ENCODE peak calls at places on chromosomes 11 and 22, in ten cellular contexts. One of them, this sample, is unnamed.

GRCh38 chr11:17986007-17986710 is 26.7 kb downstream of the SERGEF start:
- DNase-seq in heart right ventricle: no peak
- DNase-seq in uterus: peak
- DNase-seq in epithelial cell of prostate: peak
- DNase-seq in foreskin keratinocyte: peak
- DNase-seq in neural progenitor cell: no peak
- DNase-seq in CD4-positive, alpha-beta memory T cell: no peak
- DNase-seq in A549: no peak
- DNase-seq in coronary artery: no peak
- DNase-seq in lung: no peak
- DNase-seq in this sample: peak

GRCh38 chr11:73648629-73649046 is 2.3 kb downstream of the PLEKHB1 start:
- DNase-seq in heart right ventricle: no peak
- DNase-seq in uterus: no peak
- DNase-seq in lung: no peak
- DNase-seq in A549: no peak
- DNase-seq in epithelial cell of prostate: no peak
- DNase-seq in CD4-positive, alpha-beta memory T cell: no peak
- DNase-seq in foreskin keratinocyte: no peak
- DNase-seq in neural progenitor cell: peak
- DNase-seq in coronary artery: no peak
- DNase-seq in this sample: no peak

GRCh38 chr11:129854229-129854805 is 38.7 kb downstream of the TMEM45B start:
- DNase-seq in uterus: no peak
- DNase-seq in lung: no peak
- DNase-seq in heart right ventricle: no peak
- DNase-seq in coronary artery: no peak
- DNase-seq in CD4-positive, alpha-beta memory T cell: no peak
- DNase-seq in neural progenitor cell: no peak
- DNase-seq in epithelial cell of prostate: peak
- DNase-seq in A549: no peak
- DNase-seq in foreskin keratinocyte: no peak
- DNase-seq in this sample: no peak

GRCh38 chr22:41532908-41533825 is 11.1 kb downstream of the POLR3H start:
- DNase-seq in coronary artery: peak
- DNase-seq in neural progenitor cell: peak
- DNase-seq in lung: peak
- DNase-seq in CD4-positive, alpha-beta memory T cell: peak
- DNase-seq in epithelial cell of prostate: no peak
- DNase-seq in uterus: peak
- DNase-seq in A549: peak
- DNase-seq in heart right ventricle: peak
- DNase-seq in foreskin keratinocyte: no peak
- DNase-seq in this sample: peak

GRCh38 chr11:66745356-66746235 is 16.6 kb upstream of the SPTBN2 start:
- DNase-seq in uterus: no peak
- DNase-seq in epithelial cell of prostate: no peak
- DNase-seq in CD4-positive, alpha-beta memory T cell: no peak
- DNase-seq in A549: peak
- DNase-seq in coronary artery: no peak
- DNase-seq in lung: peak
- DNase-seq in neural progenitor cell: peak
- DNase-seq in foreskin keratinocyte: peak
- DNase-seq in heart right ventricle: no peak
- DNase-seq in this sample: no peak

GRCh38 chr22:44777364-44777756 is 25.0 kb downstream of the ARHGAP8 start:
- DNase-seq in CD4-positive, alpha-beta memory T cell: no peak
- DNase-seq in neural progenitor cell: no peak
- DNase-seq in uterus: no peak
- DNase-seq in foreskin keratinocyte: no peak
- DNase-seq in coronary artery: no peak
- DNase-seq in A549: no peak
- DNase-seq in lung: no peak
- DNase-seq in epithelial cell of prostate: no peak
- DNase-seq in heart right ventricle: no peak
- DNase-seq in this sample: no peak

GRCh38 chr11:128814856-128815705 is 52.0 kb downstream of the KCNJ1 start:
- DNase-seq in CD4-positive, alpha-beta memory T cell: no peak
- DNase-seq in heart right ventricle: peak
- DNase-seq in foreskin keratinocyte: peak
- DNase-seq in epithelial cell of prostate: no peak
- DNase-seq in A549: no peak
- DNase-seq in uterus: peak
- DNase-seq in coronary artery: no peak
- DNase-seq in lung: no peak
- DNase-seq in neural progenitor cell: peak
- DNase-seq in this sample: peak

GRCh38 chr11:57497303-57498247 is 17.9 kb downstream of the SLC43A1 start:
- DNase-seq in neural progenitor cell: no peak
- DNase-seq in lung: no peak
- DNase-seq in foreskin keratinocyte: no peak
- DNase-seq in heart right ventricle: no peak
- DNase-seq in epithelial cell of prostate: no peak
- DNase-seq in uterus: no peak
- DNase-seq in CD4-positive, alpha-beta memory T cell: no peak
- DNase-seq in coronary artery: no peak
- DNase-seq in A549: no peak
- DNase-seq in this sample: no peak

GRCh38 chr11:516400-516799 is 9.4 kb upstream of the RNH1 start:
- DNase-seq in epithelial cell of prostate: no peak
- DNase-seq in A549: no peak
- DNase-seq in uterus: no peak
- DNase-seq in neural progenitor cell: no peak
- DNase-seq in heart right ventricle: no peak
- DNase-seq in CD4-positive, alpha-beta memory T cell: no peak
- DNase-seq in coronary artery: no peak
- DNase-seq in foreskin keratinocyte: no peak
- DNase-seq in lung: no peak
- DNase-seq in this sample: no peak

GRCh38 chr11:521179-521688 is 14.1 kb downstream of the HRAS start:
- DNase-seq in coronary artery: no peak
- DNase-seq in neural progenitor cell: no peak
- DNase-seq in heart right ventricle: no peak
- DNase-seq in CD4-positive, alpha-beta memory T cell: no peak
- DNase-seq in lung: no peak
- DNase-seq in foreskin keratinocyte: no peak
- DNase-seq in epithelial cell of prostate: no peak
- DNase-seq in uterus: no peak
- DNase-seq in A549: no peak
- DNase-seq in this sample: no peak

GRCh38 chr11:520428-521178 is 13.6 kb upstream of the RNH1 start:
- DNase-seq in epithelial cell of prostate: no peak
- DNase-seq in lung: no peak
- DNase-seq in heart right ventricle: no peak
- DNase-seq in A549: no peak
- DNase-seq in uterus: no peak
- DNase-seq in coronary artery: no peak
- DNase-seq in neural progenitor cell: peak
- DNase-seq in foreskin keratinocyte: no peak
- DNase-seq in CD4-positive, alpha-beta memory T cell: no peak
- DNase-seq in this sample: no peak

GRCh38 chr11:515131-515530 is 8.1 kb upstream of the RNH1 start:
- DNase-seq in heart right ventricle: no peak
- DNase-seq in foreskin keratinocyte: peak
- DNase-seq in A549: no peak
- DNase-seq in coronary artery: no peak
- DNase-seq in epithelial cell of prostate: peak
- DNase-seq in neural progenitor cell: no peak
- DNase-seq in lung: no peak
- DNase-seq in uterus: no peak
- DNase-seq in CD4-positive, alpha-beta memory T cell: no peak
- DNase-seq in this sample: no peak

DNA sequence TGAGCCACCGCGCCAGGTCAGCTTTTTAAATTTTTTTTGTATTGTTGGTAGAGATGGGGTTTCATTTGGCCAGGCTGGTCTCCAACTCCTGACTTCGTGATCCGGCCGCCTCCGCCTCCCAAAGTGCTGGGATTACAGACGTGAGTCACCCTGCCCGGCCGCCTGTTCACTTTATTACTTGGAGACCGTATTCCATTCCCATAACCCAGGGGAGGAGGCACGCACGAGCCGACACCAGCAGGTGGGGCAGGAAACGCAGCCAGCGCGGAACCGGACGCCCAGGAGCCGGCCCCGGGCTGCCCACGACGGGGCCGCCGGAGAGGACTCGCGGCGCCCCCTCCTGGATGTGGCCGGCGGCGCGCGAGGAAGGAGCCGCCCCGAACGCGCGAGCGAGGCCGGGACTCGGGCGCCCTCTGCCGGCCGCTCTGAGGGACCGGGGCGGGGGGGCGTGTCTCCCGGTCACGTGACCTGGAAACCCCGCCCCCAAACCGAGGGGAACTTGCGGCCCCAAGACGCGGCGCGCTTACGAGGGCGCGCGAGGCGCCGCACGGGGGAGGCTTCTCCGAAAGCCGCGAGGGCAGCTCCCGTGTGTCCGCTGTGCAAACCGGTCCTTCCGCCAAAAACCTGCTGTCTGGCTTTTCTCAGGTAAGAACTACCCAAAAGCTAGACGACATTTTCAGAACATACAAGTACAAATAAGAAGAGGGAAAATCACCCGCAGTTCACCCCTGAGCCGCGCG is 11.6 kb upstream of the RNH1 start:
- DNase-seq in lung: peak
- DNase-seq in A549: peak
- DNase-seq in neural progenitor cell: peak
- DNase-seq in epithelial cell of prostate: peak
- DNase-seq in heart right ventricle: peak
- DNase-seq in CD4-positive, alpha-beta memory T cell: peak
- DNase-seq in foreskin keratinocyte: peak
- DNase-seq in uterus: peak
- DNase-seq in coronary artery: peak
- DNase-seq in this sample: peak
- H3K27ac ChIP-seq in lung: peak
- H3K27ac ChIP-seq in A549: peak
- H3K27ac ChIP-seq in neural progenitor cell: no peak
- H3K27ac ChIP-seq in epithelial cell of prostate: peak
- H3K27ac ChIP-seq in heart right ventricle: peak
- H3K27ac ChIP-seq in CD4-positive, alpha-beta memory T cell: no peak
- H3K27ac ChIP-seq in foreskin keratinocyte: peak
- H3K27ac ChIP-seq in uterus: peak
- H3K27ac ChIP-seq in coronary artery: peak
- H3K27ac ChIP-seq in this sample: no peak

GRCh38 chr11:20026629-20027545 is 133.4 kb downstream of the DBX1 start:
- DNase-seq in coronary artery: no peak
- DNase-seq in A549: no peak
- DNase-seq in heart right ventricle: no peak
- DNase-seq in uterus: peak
- DNase-seq in epithelial cell of prostate: no peak
- DNase-seq in CD4-positive, alpha-beta memory T cell: no peak
- DNase-seq in neural progenitor cell: peak
- DNase-seq in foreskin keratinocyte: peak
- DNase-seq in lung: no peak
- DNase-seq in this sample: no peak

GRCh38 chr11:20030472-20030871 is 129.8 kb downstream of the DBX1 start:
- DNase-seq in CD4-positive, alpha-beta memory T cell: no peak
- DNase-seq in foreskin keratinocyte: no peak
- DNase-seq in lung: no peak
- DNase-seq in uterus: no peak
- DNase-seq in epithelial cell of prostate: no peak
- DNase-seq in A549: no peak
- DNase-seq in heart right ventricle: no peak
- DNase-seq in neural progenitor cell: no peak
- DNase-seq in coronary artery: no peak
- DNase-seq in this sample: no peak

GRCh38 chr11:20029193-20029592 is 131.1 kb downstream of the DBX1 start:
- DNase-seq in epithelial cell of prostate: no peak
- DNase-seq in CD4-positive, alpha-beta memory T cell: no peak
- DNase-seq in neural progenitor cell: no peak
- DNase-seq in A549: no peak
- DNase-seq in foreskin keratinocyte: no peak
- DNase-seq in lung: no peak
- DNase-seq in uterus: no peak
- DNase-seq in coronary artery: no peak
- DNase-seq in heart right ventricle: no peak
- DNase-seq in this sample: no peak

GRCh38 chr11:20025331-20025840 is 134.9 kb downstream of the DBX1 start:
- DNase-seq in A549: no peak
- DNase-seq in foreskin keratinocyte: no peak
- DNase-seq in lung: no peak
- DNase-seq in coronary artery: no peak
- DNase-seq in uterus: no peak
- DNase-seq in neural progenitor cell: peak
- DNase-seq in CD4-positive, alpha-beta memory T cell: no peak
- DNase-seq in heart right ventricle: no peak
- DNase-seq in epithelial cell of prostate: no peak
- DNase-seq in this sample: no peak

GRCh38 chr11:20027546-20028014 is 132.7 kb downstream of the DBX1 start:
- DNase-seq in CD4-positive, alpha-beta memory T cell: no peak
- DNase-seq in coronary artery: no peak
- DNase-seq in foreskin keratinocyte: no peak
- DNase-seq in A549: no peak
- DNase-seq in heart right ventricle: no peak
- DNase-seq in neural progenitor cell: no peak
- DNase-seq in uterus: no peak
- DNase-seq in lung: no peak
- DNase-seq in epithelial cell of prostate: no peak
- DNase-seq in this sample: no peak
- H3K27ac ChIP-seq in CD4-positive, alpha-beta memory T cell: no peak
- H3K27ac ChIP-seq in coronary artery: no peak
- H3K27ac ChIP-seq in foreskin keratinocyte: peak
- H3K27ac ChIP-seq in A549: peak
- H3K27ac ChIP-seq in heart right ventricle: no peak
- H3K27ac ChIP-seq in neural progenitor cell: peak
- H3K27ac ChIP-seq in uterus: no peak
- H3K27ac ChIP-seq in lung: no peak
- H3K27ac ChIP-seq in epithelial cell of prostate: peak
- H3K27ac ChIP-seq in this sample: no peak

GRCh38 chr11:62539238-62539925 is 7.2 kb downstream of the AHNAK start:
- DNase-seq in foreskin keratinocyte: no peak
- DNase-seq in uterus: peak
- DNase-seq in epithelial cell of prostate: no peak
- DNase-seq in CD4-positive, alpha-beta memory T cell: peak
- DNase-seq in coronary artery: no peak
- DNase-seq in lung: peak
- DNase-seq in heart right ventricle: peak
- DNase-seq in A549: peak
- DNase-seq in neural progenitor cell: peak
- DNase-seq in this sample: peak
- H3K27ac ChIP-seq in foreskin keratinocyte: peak
- H3K27ac ChIP-seq in uterus: peak
- H3K27ac ChIP-seq in epithelial cell of prostate: peak
- H3K27ac ChIP-seq in CD4-positive, alpha-beta memory T cell: peak
- H3K27ac ChIP-seq in coronary artery: peak
- H3K27ac ChIP-seq in lung: peak
- H3K27ac ChIP-seq in heart right ventricle: peak
- H3K27ac ChIP-seq in A549: peak
- H3K27ac ChIP-seq in neural progenitor cell: no peak
- H3K27ac ChIP-seq in this sample: no peak

GRCh38 chr11:1762537-1763302 is 1.0 kb downstream of the CTSD start:
- DNase-seq in foreskin keratinocyte: no peak
- DNase-seq in A549: peak
- DNase-seq in coronary artery: no peak
- DNase-seq in CD4-positive, alpha-beta memory T cell: peak
- DNase-seq in epithelial cell of prostate: no peak
- DNase-seq in neural progenitor cell: no peak
- DNase-seq in lung: peak
- DNase-seq in heart right ventricle: no peak
- DNase-seq in uterus: peak
- DNase-seq in this sample: peak

GRCh38 chr11:1761857-1762536 is 1.7 kb downstream of the CTSD start:
- DNase-seq in lung: no peak
- DNase-seq in heart right ventricle: peak
- DNase-seq in A549: no peak
- DNase-seq in CD4-positive, alpha-beta memory T cell: peak
- DNase-seq in foreskin keratinocyte: no peak
- DNase-seq in coronary artery: no peak
- DNase-seq in neural progenitor cell: no peak
- DNase-seq in uterus: no peak
- DNase-seq in epithelial cell of prostate: no peak
- DNase-seq in this sample: peak

GRCh38 chr11:1761110-1761856 is 2.4 kb downstream of the CTSD start:
- DNase-seq in foreskin keratinocyte: no peak
- DNase-seq in heart right ventricle: no peak
- DNase-seq in epithelial cell of prostate: no peak
- DNase-seq in neural progenitor cell: no peak
- DNase-seq in lung: no peak
- DNase-seq in CD4-positive, alpha-beta memory T cell: peak
- DNase-seq in coronary artery: no peak
- DNase-seq in uterus: no peak
- DNase-seq in A549: no peak
- DNase-seq in this sample: no peak

GRCh38 chr11:1763796-1764661 is at the start of gene CTSD:
- DNase-seq in lung: peak
- DNase-seq in foreskin keratinocyte: no peak
- DNase-seq in A549: peak
- DNase-seq in neural progenitor cell: peak
- DNase-seq in uterus: peak
- DNase-seq in coronary artery: no peak
- DNase-seq in heart right ventricle: peak
- DNase-seq in epithelial cell of prostate: no peak
- DNase-seq in CD4-positive, alpha-beta memory T cell: peak
- DNase-seq in this sample: peak

DNA sequence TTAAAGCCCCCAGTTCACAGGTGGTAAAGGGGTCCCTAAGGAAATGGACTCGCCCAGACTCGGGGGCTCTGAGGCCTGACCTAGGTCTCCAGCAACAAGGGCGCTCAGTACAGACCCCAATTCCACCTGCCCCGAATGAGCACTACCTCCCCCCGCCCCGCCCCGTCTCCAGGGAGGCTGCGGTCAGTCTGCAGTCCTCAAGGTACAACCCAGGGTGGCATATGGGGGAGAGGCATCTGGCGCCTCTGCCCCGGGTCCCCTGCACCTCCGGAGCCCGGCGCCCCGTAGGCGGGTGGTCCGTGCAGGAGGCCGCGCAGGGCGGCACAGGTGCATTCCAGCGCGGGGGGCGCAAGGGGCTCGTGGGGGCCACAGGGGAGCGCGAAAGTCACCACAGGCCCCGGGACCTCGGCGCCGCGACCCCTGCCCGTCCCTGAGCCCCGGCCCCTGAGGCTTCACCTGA is 361 bp downstream of the CTSD start:
- DNase-seq in CD4-positive, alpha-beta memory T cell: peak
- DNase-seq in epithelial cell of prostate: no peak
- DNase-seq in A549: no peak
- DNase-seq in uterus: no peak
- DNase-seq in foreskin keratinocyte: no peak
- DNase-seq in heart right ventricle: no peak
- DNase-seq in lung: no peak
- DNase-seq in coronary artery: no peak
- DNase-seq in neural progenitor cell: no peak
- DNase-seq in this sample: peak
- H3K27ac ChIP-seq in CD4-positive, alpha-beta memory T cell: peak
- H3K27ac ChIP-seq in epithelial cell of prostate: peak
- H3K27ac ChIP-seq in A549: peak
- H3K27ac ChIP-seq in uterus: peak
- H3K27ac ChIP-seq in foreskin keratinocyte: peak
- H3K27ac ChIP-seq in heart right ventricle: peak
- H3K27ac ChIP-seq in lung: peak
- H3K27ac ChIP-seq in coronary artery: peak
- H3K27ac ChIP-seq in neural progenitor cell: no peak
- H3K27ac ChIP-seq in this sample: peak

This sample was measured in adrenal gland.